ENCODE peak calls at places on chromosome 9, in nine cellular contexts. One of them, this sample, is unnamed. For H3K4me1, the result is how much of the 10 kb centered on the place peaks cover.

GRCh38 chr9:80797427-80797825 is 891.9 kb downstream of the TLE1 start:
- DNase-seq in SK-N-SH: no peak
- DNase-seq in sigmoid colon: no peak
- DNase-seq in transverse colon: no peak
- DNase-seq in H1: no peak
- DNase-seq in K562: no peak
- DNase-seq in stomach: no peak
- DNase-seq in upper lobe of left lung: no peak
- DNase-seq in GM12878: no peak
- DNase-seq in this sample: no peak

GRCh38 chr9:93686127-93686879 is 109.9 kb downstream of the PHF2 start:
- DNase-seq in SK-N-SH: no peak
- DNase-seq in sigmoid colon: no peak
- DNase-seq in transverse colon: no peak
- DNase-seq in H1: no peak
- DNase-seq in K562: peak
- DNase-seq in stomach: no peak
- DNase-seq in upper lobe of left lung: no peak
- DNase-seq in GM12878: no peak
- DNase-seq in this sample: no peak

GRCh38 chr9:85332487-85332886 is 409.3 kb downstream of the AGTPBP1 start:
- DNase-seq in SK-N-SH: peak
- DNase-seq in sigmoid colon: no peak
- DNase-seq in transverse colon: no peak
- DNase-seq in H1: peak
- DNase-seq in K562: peak
- DNase-seq in stomach: no peak
- DNase-seq in upper lobe of left lung: no peak
- DNase-seq in GM12878: no peak
- DNase-seq in this sample: no peak

GRCh38 chr9:99076483-99077171 is 28.3 kb upstream of the TGFBR1 start:
- DNase-seq in SK-N-SH: no peak
- DNase-seq in sigmoid colon: peak
- DNase-seq in transverse colon: peak
- DNase-seq in H1: no peak
- DNase-seq in K562: peak
- DNase-seq in stomach: no peak
- DNase-seq in upper lobe of left lung: peak
- DNase-seq in GM12878: no peak
- DNase-seq in this sample: no peak

GRCh38 chr9:6944093-6944551 is 186.3 kb downstream of the KDM4C start:
- DNase-seq in SK-N-SH: peak
- DNase-seq in sigmoid colon: no peak
- DNase-seq in transverse colon: no peak
- DNase-seq in H1: no peak
- DNase-seq in K562: no peak
- DNase-seq in stomach: no peak
- DNase-seq in upper lobe of left lung: no peak
- DNase-seq in GM12878: no peak
- DNase-seq in this sample: no peak

GRCh38 chr9:18890372-18890771 is 142.6 kb downstream of the SAXO1 start:
- DNase-seq in SK-N-SH: peak
- DNase-seq in sigmoid colon: no peak
- DNase-seq in transverse colon: no peak
- DNase-seq in H1: no peak
- DNase-seq in K562: no peak
- DNase-seq in stomach: no peak
- DNase-seq in upper lobe of left lung: no peak
- DNase-seq in GM12878: peak
- DNase-seq in this sample: no peak

GRCh38 chr9:5582835-5583195 is 46.1 kb upstream of the RIC1 start:
- DNase-seq in SK-N-SH: no peak
- DNase-seq in sigmoid colon: no peak
- DNase-seq in transverse colon: no peak
- DNase-seq in H1: no peak
- DNase-seq in K562: no peak
- DNase-seq in stomach: no peak
- DNase-seq in upper lobe of left lung: no peak
- DNase-seq in GM12878: peak
- DNase-seq in this sample: no peak

GRCh38 chr9:14769235-14769580 is 46.7 kb upstream of the CER1 start:
- DNase-seq in SK-N-SH: no peak
- DNase-seq in sigmoid colon: no peak
- DNase-seq in transverse colon: no peak
- DNase-seq in H1: no peak
- DNase-seq in K562: no peak
- DNase-seq in stomach: no peak
- DNase-seq in upper lobe of left lung: no peak
- DNase-seq in GM12878: no peak
- DNase-seq in this sample: no peak

GRCh38 chr9:128704356-128704670 is 2.0 kb downstream of the PKN3 start:
- DNase-seq in SK-N-SH: no peak
- DNase-seq in sigmoid colon: peak
- DNase-seq in transverse colon: no peak
- DNase-seq in H1: no peak
- DNase-seq in K562: no peak
- DNase-seq in stomach: no peak
- DNase-seq in upper lobe of left lung: no peak
- DNase-seq in GM12878: no peak
- DNase-seq in this sample: no peak

GRCh38 chr9:110410926-110411325 is 73.3 kb upstream of the TXNDC8 start:
- DNase-seq in SK-N-SH: no peak
- DNase-seq in sigmoid colon: peak
- DNase-seq in transverse colon: no peak
- DNase-seq in H1: no peak
- DNase-seq in K562: no peak
- DNase-seq in stomach: no peak
- DNase-seq in upper lobe of left lung: no peak
- DNase-seq in GM12878: no peak
- DNase-seq in this sample: no peak

GRCh38 chr9:134396258-134396742 is 70.0 kb downstream of the RXRA start:
- DNase-seq in SK-N-SH: no peak
- DNase-seq in sigmoid colon: no peak
- DNase-seq in transverse colon: peak
- DNase-seq in H1: no peak
- DNase-seq in K562: no peak
- DNase-seq in stomach: no peak
- DNase-seq in upper lobe of left lung: peak
- DNase-seq in GM12878: peak
- DNase-seq in this sample: no peak

GRCh38 chr9:134395727-134396257 is 69.5 kb downstream of the RXRA start:
- DNase-seq in SK-N-SH: no peak
- DNase-seq in sigmoid colon: no peak
- DNase-seq in transverse colon: no peak
- DNase-seq in H1: no peak
- DNase-seq in K562: no peak
- DNase-seq in stomach: no peak
- DNase-seq in upper lobe of left lung: no peak
- DNase-seq in GM12878: no peak
- DNase-seq in this sample: no peak

GRCh38 chr9:134398756-134399155 is 72.5 kb downstream of the RXRA start:
- DNase-seq in SK-N-SH: no peak
- DNase-seq in sigmoid colon: no peak
- DNase-seq in transverse colon: no peak
- DNase-seq in H1: no peak
- DNase-seq in K562: no peak
- DNase-seq in stomach: no peak
- DNase-seq in upper lobe of left lung: no peak
- DNase-seq in GM12878: no peak
- DNase-seq in this sample: no peak

GRCh38 chr9:134395002-134395517 is 68.8 kb downstream of the RXRA start:
- DNase-seq in SK-N-SH: no peak
- DNase-seq in sigmoid colon: no peak
- DNase-seq in transverse colon: no peak
- DNase-seq in H1: no peak
- DNase-seq in K562: no peak
- DNase-seq in stomach: no peak
- DNase-seq in upper lobe of left lung: no peak
- DNase-seq in GM12878: no peak
- DNase-seq in this sample: no peak

DNA sequence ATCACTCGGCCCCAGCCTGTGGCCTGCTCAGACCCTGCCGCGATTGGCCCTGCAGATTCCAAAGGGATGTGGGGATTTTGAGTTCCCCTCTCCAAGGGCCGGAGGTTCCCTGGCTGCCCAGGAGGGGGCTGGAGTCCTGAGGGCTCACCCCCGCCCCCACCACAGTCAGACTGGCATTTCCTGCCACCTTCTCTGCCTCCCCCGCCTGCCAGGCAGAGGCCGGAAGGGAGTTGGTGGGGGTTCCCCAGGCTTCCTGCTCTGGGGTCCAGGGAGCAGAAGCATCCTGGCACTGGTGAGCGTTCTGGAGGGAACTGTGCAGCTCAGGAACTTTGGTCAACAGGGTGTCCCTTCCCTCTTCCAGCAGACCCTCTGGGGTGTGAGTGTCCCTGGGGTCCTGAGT is 70.6 kb downstream of the RXRA start:
- DNase-seq in SK-N-SH: no peak
- DNase-seq in sigmoid colon: no peak
- DNase-seq in transverse colon: no peak
- DNase-seq in H1: no peak
- DNase-seq in K562: no peak
- DNase-seq in stomach: no peak
- DNase-seq in upper lobe of left lung: no peak
- DNase-seq in GM12878: no peak
- DNase-seq in this sample: no peak
- TF ChIP-seq POLR2AphosphoS5 in SK-N-SH: no peak
- TF ChIP-seq POLR2AphosphoS5 in sigmoid colon: no peak
- TF ChIP-seq POLR2AphosphoS5 in transverse colon: no peak
- TF ChIP-seq POLR2AphosphoS5 in H1: no peak
- TF ChIP-seq POLR2AphosphoS5 in K562: no peak
- TF ChIP-seq POLR2AphosphoS5 in stomach: no peak
- TF ChIP-seq POLR2AphosphoS5 in upper lobe of left lung: peak
- TF ChIP-seq POLR2AphosphoS5 in GM12878: no peak
- TF ChIP-seq POLR2AphosphoS5 in this sample: no peak

GRCh38 chr9:121550569-121551512 is 51.2 kb upstream of the GGTA1 start:
- DNase-seq in SK-N-SH: peak
- DNase-seq in sigmoid colon: peak
- DNase-seq in transverse colon: peak
- DNase-seq in H1: peak
- DNase-seq in K562: peak
- DNase-seq in stomach: peak
- DNase-seq in upper lobe of left lung: peak
- DNase-seq in GM12878: no peak
- DNase-seq in this sample: peak
- TF ChIP-seq EP300 in SK-N-SH: no peak
- TF ChIP-seq EP300 in sigmoid colon: no peak
- TF ChIP-seq EP300 in transverse colon: no peak
- TF ChIP-seq EP300 in H1: no peak
- TF ChIP-seq EP300 in K562: no peak
- TF ChIP-seq EP300 in stomach: no peak
- TF ChIP-seq EP300 in upper lobe of left lung: no peak
- TF ChIP-seq EP300 in GM12878: no peak
- TF ChIP-seq EP300 in this sample: no peak

GRCh38 chr9:134377143-134377484 is 50.9 kb downstream of the RXRA start:
- DNase-seq in SK-N-SH: no peak
- DNase-seq in sigmoid colon: no peak
- DNase-seq in transverse colon: no peak
- DNase-seq in H1: no peak
- DNase-seq in K562: no peak
- DNase-seq in stomach: no peak
- DNase-seq in upper lobe of left lung: no peak
- DNase-seq in GM12878: no peak
- DNase-seq in this sample: no peak

GRCh38 chr9:134374301-134375010 is 48.2 kb downstream of the RXRA start:
- DNase-seq in SK-N-SH: peak
- DNase-seq in sigmoid colon: peak
- DNase-seq in transverse colon: no peak
- DNase-seq in H1: no peak
- DNase-seq in K562: no peak
- DNase-seq in stomach: no peak
- DNase-seq in upper lobe of left lung: peak
- DNase-seq in GM12878: no peak
- DNase-seq in this sample: no peak

GRCh38 chr9:134375011-134375390 is 48.7 kb downstream of the RXRA start:
- DNase-seq in SK-N-SH: no peak
- DNase-seq in sigmoid colon: peak
- DNase-seq in transverse colon: no peak
- DNase-seq in H1: no peak
- DNase-seq in K562: no peak
- DNase-seq in stomach: no peak
- DNase-seq in upper lobe of left lung: peak
- DNase-seq in GM12878: no peak
- DNase-seq in this sample: peak

GRCh38 chr9:134376386-134377142 is 50.3 kb downstream of the RXRA start:
- DNase-seq in SK-N-SH: no peak
- DNase-seq in sigmoid colon: no peak
- DNase-seq in transverse colon: no peak
- DNase-seq in H1: no peak
- DNase-seq in K562: no peak
- DNase-seq in stomach: no peak
- DNase-seq in upper lobe of left lung: peak
- DNase-seq in GM12878: no peak
- DNase-seq in this sample: no peak

DNA sequence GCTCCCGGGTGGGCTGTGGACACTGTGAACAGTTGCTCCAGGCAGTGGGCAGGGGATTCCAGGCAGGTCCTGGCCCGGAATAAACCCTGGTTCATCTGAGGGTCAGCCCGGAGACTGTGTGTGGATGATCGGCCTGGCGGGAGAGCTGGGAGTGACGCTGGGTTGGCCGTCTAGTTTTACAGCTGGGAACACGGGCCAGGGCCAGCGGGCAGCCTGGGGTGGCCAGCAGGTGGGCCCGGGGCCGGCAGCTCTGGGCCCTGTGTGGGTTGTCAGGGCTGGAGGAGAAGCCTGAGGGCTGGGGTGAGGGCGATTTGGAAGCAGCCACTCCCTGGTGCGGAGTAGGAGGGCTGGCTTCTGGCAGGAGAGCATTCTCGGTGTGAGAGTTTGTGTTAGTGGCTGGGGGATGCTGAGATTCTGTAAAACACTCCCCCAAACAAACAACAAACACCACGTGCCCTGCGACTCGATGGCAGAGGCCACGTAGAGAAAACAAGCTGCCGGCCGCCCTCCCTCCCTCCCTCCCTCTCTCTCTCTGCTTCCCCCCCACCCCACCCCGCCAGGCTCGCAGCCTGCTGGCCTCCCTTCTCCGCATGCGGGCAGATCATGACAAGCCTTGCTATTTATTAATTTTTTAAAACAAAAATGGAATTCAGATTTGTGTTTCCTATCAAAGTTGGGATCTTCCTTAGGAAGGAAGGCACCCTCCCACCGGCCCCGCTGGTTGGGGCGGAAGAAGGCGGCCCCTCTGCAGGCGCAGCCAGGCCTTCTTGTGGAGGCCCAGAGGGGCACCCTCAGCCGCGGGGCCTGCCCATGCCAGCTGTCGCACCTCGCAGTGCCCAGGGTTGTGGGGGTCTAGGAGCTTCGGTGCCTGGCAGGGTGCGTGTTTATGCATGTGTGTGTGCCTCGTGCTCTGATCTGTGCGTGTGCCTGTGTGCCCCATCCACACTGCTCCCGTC is 49.5 kb downstream of the RXRA start:
- DNase-seq in SK-N-SH: peak
- DNase-seq in sigmoid colon: peak
- DNase-seq in transverse colon: no peak
- DNase-seq in H1: no peak
- DNase-seq in K562: no peak
- DNase-seq in stomach: no peak
- DNase-seq in upper lobe of left lung: no peak
- DNase-seq in GM12878: no peak
- DNase-seq in this sample: no peak
- H3K4me1 ChIP-seq in SK-N-SH: under half
- H3K4me1 ChIP-seq in sigmoid colon: under half
- H3K4me1 ChIP-seq in transverse colon: half or more
- H3K4me1 ChIP-seq in H1: under half
- H3K4me1 ChIP-seq in K562: under half
- H3K4me1 ChIP-seq in stomach: half or more
- H3K4me1 ChIP-seq in upper lobe of left lung: half or more
- H3K4me1 ChIP-seq in GM12878: under half
- H3K4me1 ChIP-seq in this sample: half or more

GRCh38 chr9:133960568-133961129 is 31.5 kb downstream of the VAV2 start:
- DNase-seq in SK-N-SH: no peak
- DNase-seq in sigmoid colon: no peak
- DNase-seq in transverse colon: no peak
- DNase-seq in H1: no peak
- DNase-seq in K562: no peak
- DNase-seq in stomach: peak
- DNase-seq in upper lobe of left lung: peak
- DNase-seq in GM12878: no peak
- DNase-seq in this sample: no peak
- TF ChIP-seq POLR2AphosphoS5 in SK-N-SH: no peak
- TF ChIP-seq POLR2AphosphoS5 in sigmoid colon: no peak
- TF ChIP-seq POLR2AphosphoS5 in transverse colon: no peak
- TF ChIP-seq POLR2AphosphoS5 in H1: no peak
- TF ChIP-seq POLR2AphosphoS5 in K562: no peak
- TF ChIP-seq POLR2AphosphoS5 in stomach: no peak
- TF ChIP-seq POLR2AphosphoS5 in upper lobe of left lung: no peak
- TF ChIP-seq POLR2AphosphoS5 in GM12878: no peak
- TF ChIP-seq POLR2AphosphoS5 in this sample: no peak

This sample was measured in esophagus muscularis mucosa.